ENCODE peak calls at places on chromosome 7, in six cellular contexts. One of them, this sample, is unnamed.
A peak's percentile ranks its signal among the peaks of the same experiment; 100 is the strongest.

GRCh38 chr7:151442776-151443496 is 3.0 kb upstream of the CRYGN start:
- DNase-seq in neural crest cell: no peak
- DNase-seq in endothelial cell: no peak
- DNase-seq in fibroblast of lung: no peak
- DNase-seq in kidney: no peak
- DNase-seq in fibroblast of mammary gland: peak; percentile 35
- DNase-seq in this sample: no peak

GRCh38 chr7:111475419-111475748 is 86.9 kb downstream of the IMMP2L start:
- DNase-seq in fibroblast of lung: no peak
- DNase-seq in fibroblast of mammary gland: no peak
- DNase-seq in endothelial cell: no peak
- DNase-seq in neural crest cell: no peak
- DNase-seq in kidney: no peak
- DNase-seq in this sample: no peak

GRCh38 chr7:13628231-13629001 is 361.1 kb downstream of the ETV1 start:
- DNase-seq in fibroblast of mammary gland: peak; percentile 53
- DNase-seq in endothelial cell: no peak
- DNase-seq in fibroblast of lung: peak; percentile 17
- DNase-seq in kidney: no peak
- DNase-seq in neural crest cell: no peak
- DNase-seq in this sample: no peak

GRCh38 chr7:6243168-6243567 is 29.3 kb downstream of the CYTH3 start:
- DNase-seq in neural crest cell: no peak
- DNase-seq in fibroblast of mammary gland: no peak
- DNase-seq in fibroblast of lung: no peak
- DNase-seq in kidney: no peak
- DNase-seq in endothelial cell: no peak
- DNase-seq in this sample: no peak

GRCh38 chr7:158399762-158400161 is 187.9 kb downstream of the PTPRN2 start:
- DNase-seq in neural crest cell: no peak
- DNase-seq in kidney: no peak
- DNase-seq in fibroblast of lung: no peak
- DNase-seq in endothelial cell: no peak
- DNase-seq in fibroblast of mammary gland: no peak
- DNase-seq in this sample: no peak

GRCh38 chr7:43756368-43757072 is 2.0 kb upstream of the BLVRA start:
- DNase-seq in fibroblast of mammary gland: peak; percentile 80
- DNase-seq in endothelial cell: no peak
- DNase-seq in fibroblast of lung: peak; percentile 92
- DNase-seq in neural crest cell: no peak
- DNase-seq in kidney: no peak
- DNase-seq in this sample: no peak

GRCh38 chr7:14332155-14332554 is 342.7 kb upstream of the ETV1 start:
- DNase-seq in endothelial cell: no peak
- DNase-seq in neural crest cell: no peak
- DNase-seq in fibroblast of mammary gland: peak; percentile 11
- DNase-seq in fibroblast of lung: peak; percentile 5
- DNase-seq in kidney: no peak
- DNase-seq in this sample: no peak

GRCh38 chr7:104231054-104232046 is 23.5 kb upstream of the ORC5 start:
- DNase-seq in fibroblast of mammary gland: peak; percentile 64
- DNase-seq in endothelial cell: peak; percentile 46
- DNase-seq in fibroblast of lung: peak; percentile 64
- DNase-seq in neural crest cell: peak; percentile 48
- DNase-seq in kidney: no peak
- DNase-seq in this sample: peak; percentile 80

GRCh38 chr7:116357776-116358670 is 141.5 kb upstream of the CAV2 start:
- DNase-seq in neural crest cell: no peak
- DNase-seq in kidney: no peak
- DNase-seq in fibroblast of mammary gland: peak; percentile 79
- DNase-seq in fibroblast of lung: peak; percentile 60
- DNase-seq in endothelial cell: no peak
- DNase-seq in this sample: no peak

GRCh38 chr7:74365320-74366022 is 76.3 kb downstream of the CLIP2 start:
- DNase-seq in fibroblast of mammary gland: peak; percentile 61
- DNase-seq in fibroblast of lung: peak; percentile 37
- DNase-seq in endothelial cell: peak; percentile 41
- DNase-seq in neural crest cell: peak; percentile 70
- DNase-seq in kidney: peak; percentile 87
- DNase-seq in this sample: no peak

GRCh38 chr7:50502001-50502684 is 52.0 kb upstream of the FIGNL1 start:
- DNase-seq in neural crest cell: no peak
- DNase-seq in fibroblast of lung: peak; percentile 100
- DNase-seq in kidney: peak; percentile 91
- DNase-seq in fibroblast of mammary gland: peak; percentile 100
- DNase-seq in endothelial cell: no peak
- DNase-seq in this sample: no peak

GRCh38 chr7:77940647-77941046 is 142.1 kb downstream of the PHTF2 start:
- DNase-seq in endothelial cell: peak; percentile 18
- DNase-seq in fibroblast of lung: peak; percentile 62
- DNase-seq in neural crest cell: peak; percentile 28
- DNase-seq in kidney: no peak
- DNase-seq in fibroblast of mammary gland: peak; percentile 46
- DNase-seq in this sample: peak; percentile 47

GRCh38 chr7:83528925-83529423 is 120.0 kb downstream of the SEMA3E start:
- DNase-seq in fibroblast of mammary gland: no peak
- DNase-seq in endothelial cell: no peak
- DNase-seq in neural crest cell: no peak
- DNase-seq in fibroblast of lung: no peak
- DNase-seq in kidney: no peak
- DNase-seq in this sample: no peak

GRCh38 chr7:83520706-83521105 is 128.2 kb downstream of the SEMA3E start:
- DNase-seq in endothelial cell: no peak
- DNase-seq in fibroblast of mammary gland: no peak
- DNase-seq in neural crest cell: no peak
- DNase-seq in kidney: no peak
- DNase-seq in fibroblast of lung: no peak
- DNase-seq in this sample: no peak

GRCh38 chr7:83519240-83519639 is 129.7 kb downstream of the SEMA3E start:
- DNase-seq in kidney: no peak
- DNase-seq in endothelial cell: no peak
- DNase-seq in fibroblast of lung: peak; percentile 17
- DNase-seq in neural crest cell: no peak
- DNase-seq in fibroblast of mammary gland: no peak
- DNase-seq in this sample: no peak

DNA sequence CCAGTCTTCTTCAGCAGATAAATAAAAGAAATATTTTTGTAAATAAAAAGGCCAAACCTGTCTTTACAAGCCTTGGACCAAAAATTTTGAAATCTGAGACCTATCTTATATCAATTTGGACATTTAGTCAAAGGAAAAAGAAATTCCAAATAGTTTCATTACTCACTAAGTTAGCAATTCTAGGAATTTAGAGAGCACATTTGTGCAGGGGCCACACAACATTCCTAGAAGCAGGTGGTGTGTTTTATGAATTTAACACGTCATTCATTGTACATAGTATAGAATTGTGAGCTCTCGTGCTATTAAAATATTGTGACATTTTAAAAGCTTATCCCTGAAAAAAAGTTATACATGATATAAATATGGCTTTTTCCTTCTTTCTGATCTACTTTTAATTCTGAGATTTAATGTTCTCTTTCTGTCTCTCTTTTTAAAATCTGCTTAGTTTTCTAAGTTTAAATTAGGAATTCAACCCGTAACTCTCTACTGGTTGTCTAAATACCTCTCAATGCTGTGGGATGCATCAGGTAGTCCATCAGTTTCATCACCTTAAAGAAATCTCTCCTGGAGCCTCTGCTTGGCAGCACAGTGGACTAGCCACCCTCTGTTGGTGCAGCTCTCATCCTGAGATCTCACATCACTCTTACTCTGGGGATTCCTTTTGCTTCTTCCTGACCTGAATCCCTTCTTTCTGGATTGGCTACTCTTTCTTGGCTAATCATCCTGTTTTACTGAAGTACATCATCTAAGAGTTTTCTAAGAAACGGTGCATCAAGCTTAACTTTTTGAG is 124.5 kb downstream of the SEMA3E start:
- DNase-seq in kidney: no peak
- DNase-seq in fibroblast of lung: no peak
- DNase-seq in neural crest cell: no peak
- DNase-seq in endothelial cell: no peak
- DNase-seq in fibroblast of mammary gland: no peak
- DNase-seq in this sample: no peak
- TF ChIP-seq CTCF in kidney: no peak
- TF ChIP-seq CTCF in fibroblast of lung: no peak
- TF ChIP-seq CTCF in neural crest cell: no peak
- TF ChIP-seq CTCF in endothelial cell: no peak
- TF ChIP-seq CTCF in fibroblast of mammary gland: no peak
- TF ChIP-seq CTCF in this sample: no peak

GRCh38 chr7:45922810-45923209 is 1.7 kb upstream of the IGFBP3 start:
- DNase-seq in neural crest cell: no peak
- DNase-seq in fibroblast of mammary gland: no peak
- DNase-seq in fibroblast of lung: peak; percentile 33
- DNase-seq in kidney: no peak
- DNase-seq in endothelial cell: peak; percentile 28
- DNase-seq in this sample: no peak

GRCh38 chr7:45921699-45922519 is 837 bp upstream of the IGFBP3 start:
- DNase-seq in fibroblast of lung: peak; percentile 80
- DNase-seq in kidney: peak; percentile 78
- DNase-seq in neural crest cell: peak; percentile 87
- DNase-seq in fibroblast of mammary gland: peak; percentile 69
- DNase-seq in endothelial cell: peak; percentile 88
- DNase-seq in this sample: no peak

GRCh38 chr7:45920543-45921380 is at the start of gene IGFBP3:
- DNase-seq in neural crest cell: peak; percentile 38
- DNase-seq in endothelial cell: peak; percentile 61
- DNase-seq in fibroblast of lung: peak; percentile 67
- DNase-seq in kidney: peak; percentile 81
- DNase-seq in fibroblast of mammary gland: peak; percentile 60
- DNase-seq in this sample: no peak

GRCh38 chr7:45919947-45920542 is 1.0 kb downstream of the IGFBP3 start:
- DNase-seq in endothelial cell: no peak
- DNase-seq in neural crest cell: no peak
- DNase-seq in fibroblast of mammary gland: no peak
- DNase-seq in fibroblast of lung: peak; percentile 11
- DNase-seq in kidney: no peak
- DNase-seq in this sample: no peak

DNA sequence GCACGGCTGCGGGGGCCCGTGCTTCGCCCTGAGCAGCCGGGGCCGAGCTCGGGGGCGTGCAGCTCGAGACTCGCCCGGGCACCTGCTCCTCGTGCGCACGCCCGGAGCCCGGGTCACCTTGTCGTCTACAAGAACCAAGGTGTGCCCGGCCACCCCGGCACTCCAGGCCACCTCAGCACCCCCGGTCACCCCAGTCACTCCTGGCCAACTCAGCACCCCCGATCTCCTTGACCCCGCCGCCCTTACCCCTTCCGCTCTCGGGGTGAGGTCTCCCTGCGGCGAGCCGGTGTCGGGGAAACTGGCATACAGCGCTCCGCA is 268 bp upstream of the IGFBP3 start:
- DNase-seq in endothelial cell: no peak
- DNase-seq in fibroblast of mammary gland: no peak
- DNase-seq in fibroblast of lung: no peak
- DNase-seq in kidney: peak; percentile 79
- DNase-seq in neural crest cell: no peak
- DNase-seq in this sample: no peak
- TF ChIP-seq CTCF in endothelial cell: no peak
- TF ChIP-seq CTCF in fibroblast of mammary gland: no peak
- TF ChIP-seq CTCF in fibroblast of lung: no peak
- TF ChIP-seq CTCF in kidney: no peak
- TF ChIP-seq CTCF in neural crest cell: no peak
- TF ChIP-seq CTCF in this sample: no peak

GRCh38 chr7:98879198-98879988 is 1.1 kb downstream of the TRRAP start:
- DNase-seq in fibroblast of mammary gland: peak; percentile 14
- DNase-seq in kidney: peak; percentile 75
- DNase-seq in endothelial cell: no peak
- DNase-seq in fibroblast of lung: no peak
- DNase-seq in neural crest cell: no peak
- DNase-seq in this sample: peak; percentile 73
- TF ChIP-seq CTCF in fibroblast of mammary gland: peak; percentile 8
- TF ChIP-seq CTCF in kidney: no peak
- TF ChIP-seq CTCF in endothelial cell: peak; percentile 10
- TF ChIP-seq CTCF in fibroblast of lung: no peak
- TF ChIP-seq CTCF in neural crest cell: peak; percentile 31
- TF ChIP-seq CTCF in this sample: peak; percentile 50

GRCh38 chr7:34281260-34281659 is 375.9 kb downstream of the BMPER start:
- DNase-seq in fibroblast of mammary gland: peak; percentile 25
- DNase-seq in fibroblast of lung: no peak
- DNase-seq in endothelial cell: no peak
- DNase-seq in kidney: no peak
- DNase-seq in neural crest cell: no peak
- DNase-seq in this sample: no peak
- TF ChIP-seq CTCF in fibroblast of mammary gland: peak; percentile 16
- TF ChIP-seq CTCF in fibroblast of lung: no peak
- TF ChIP-seq CTCF in endothelial cell: no peak
- TF ChIP-seq CTCF in kidney: no peak
- TF ChIP-seq CTCF in neural crest cell: no peak
- TF ChIP-seq CTCF in this sample: no peak

DNA sequence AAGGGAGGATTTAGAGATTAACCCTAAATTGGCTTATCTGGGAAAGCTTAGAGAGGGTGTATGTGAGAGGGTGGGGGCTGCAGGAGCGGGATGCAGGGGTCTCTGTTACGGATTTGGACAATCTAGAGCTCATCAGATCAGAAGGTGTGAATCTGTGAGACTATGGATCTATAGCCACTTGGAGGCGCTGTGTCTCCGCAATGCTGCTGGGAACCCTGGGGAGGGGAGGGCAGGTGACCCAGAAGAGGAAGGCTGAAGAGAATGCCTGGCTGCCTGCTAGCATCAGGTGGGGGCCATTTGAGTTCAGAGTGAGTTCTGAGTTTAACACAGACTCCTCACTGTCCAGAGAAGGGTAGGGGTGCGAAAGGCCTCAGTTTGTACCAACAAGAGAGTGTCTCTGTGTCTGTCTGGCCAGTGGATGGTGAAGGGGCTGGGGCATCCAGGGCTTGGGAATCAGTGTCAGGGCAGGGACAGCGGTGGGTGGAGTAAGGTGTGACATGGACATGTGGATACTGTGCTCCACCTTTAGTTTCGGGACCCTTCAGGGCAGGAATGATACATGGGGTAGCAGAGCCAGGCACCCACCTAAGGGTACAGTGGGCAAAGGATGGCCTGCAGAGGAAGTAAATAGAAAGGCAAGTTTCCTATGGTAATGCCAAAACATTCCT is 187.3 kb upstream of the PRSS58 start:
- DNase-seq in endothelial cell: peak; percentile 62
- DNase-seq in kidney: no peak
- DNase-seq in fibroblast of mammary gland: no peak
- DNase-seq in neural crest cell: no peak
- DNase-seq in fibroblast of lung: no peak
- DNase-seq in this sample: no peak
- TF ChIP-seq CTCF in endothelial cell: peak; percentile 40
- TF ChIP-seq CTCF in kidney: no peak
- TF ChIP-seq CTCF in fibroblast of mammary gland: peak; percentile 33
- TF ChIP-seq CTCF in neural crest cell: peak; percentile 22
- TF ChIP-seq CTCF in fibroblast of lung: peak; percentile 27
- TF ChIP-seq CTCF in this sample: no peak

GRCh38 chr7:140726304-140726703 is 29.8 kb downstream of the NDUFB2 start:
- DNase-seq in neural crest cell: no peak
- DNase-seq in endothelial cell: no peak
- DNase-seq in fibroblast of lung: peak; percentile 45
- DNase-seq in fibroblast of mammary gland: peak; percentile 42
- DNase-seq in kidney: no peak
- DNase-seq in this sample: peak; percentile 28
- TF ChIP-seq CTCF in neural crest cell: peak; percentile 57
- TF ChIP-seq CTCF in endothelial cell: no peak
- TF ChIP-seq CTCF in fibroblast of lung: peak; percentile 56
- TF ChIP-seq CTCF in fibroblast of mammary gland: peak; percentile 46
- TF ChIP-seq CTCF in kidney: no peak
- TF ChIP-seq CTCF in this sample: peak; percentile 18

This sample was measured in GM13976.